ENCODE peak calls at places on chromosome 16, in five cellular contexts. One of them, this sample, is unnamed.
A peak's percentile ranks its signal among the peaks of the same experiment; 100 is the strongest.

GRCh38 chr16:71807905-71808592 is 585 bp downstream of the AP1G1 start:
- DNase-seq in mesendoderm: peak; percentile 39
- DNase-seq in tibial nerve: no peak
- DNase-seq in adipocyte: peak; percentile 61
- DNase-seq in naive thymus-derived CD4-positive, alpha-beta T cell: no peak
- DNase-seq in this sample: peak; percentile 72

GRCh38 chr16:54242199-54242598 is 44.4 kb downstream of the IRX3 start:
- DNase-seq in adipocyte: no peak
- DNase-seq in naive thymus-derived CD4-positive, alpha-beta T cell: no peak
- DNase-seq in mesendoderm: peak; percentile 83
- DNase-seq in tibial nerve: no peak
- DNase-seq in this sample: no peak

GRCh38 chr16:49343291-49343690 is 30.3 kb upstream of the C16orf78 start:
- DNase-seq in mesendoderm: no peak
- DNase-seq in tibial nerve: no peak
- DNase-seq in naive thymus-derived CD4-positive, alpha-beta T cell: no peak
- DNase-seq in adipocyte: no peak
- DNase-seq in this sample: no peak

GRCh38 chr16:67000384-67001158 is 12.2 kb downstream of the CES4A start:
- DNase-seq in mesendoderm: peak; percentile 41
- DNase-seq in naive thymus-derived CD4-positive, alpha-beta T cell: peak; percentile 64
- DNase-seq in tibial nerve: peak; percentile 60
- DNase-seq in adipocyte: peak; percentile 68
- DNase-seq in this sample: peak; percentile 55

GRCh38 chr16:88298882-88299745 is 83.6 kb upstream of the ZNF469 start:
- DNase-seq in adipocyte: no peak
- DNase-seq in naive thymus-derived CD4-positive, alpha-beta T cell: no peak
- DNase-seq in mesendoderm: no peak
- DNase-seq in tibial nerve: no peak
- DNase-seq in this sample: no peak

GRCh38 chr16:71260995-71261394 is 28.2 kb downstream of the CMTR2 start:
- DNase-seq in naive thymus-derived CD4-positive, alpha-beta T cell: no peak
- DNase-seq in adipocyte: no peak
- DNase-seq in tibial nerve: no peak
- DNase-seq in mesendoderm: no peak
- DNase-seq in this sample: no peak

GRCh38 chr16:6382787-6383515 is 949.7 kb upstream of the RBFOX1 start:
- DNase-seq in tibial nerve: no peak
- DNase-seq in naive thymus-derived CD4-positive, alpha-beta T cell: no peak
- DNase-seq in mesendoderm: no peak
- DNase-seq in adipocyte: no peak
- DNase-seq in this sample: no peak

GRCh38 chr16:68227850-68228553 is 7.9 kb downstream of the ESRP2 start:
- DNase-seq in mesendoderm: no peak
- DNase-seq in tibial nerve: no peak
- DNase-seq in naive thymus-derived CD4-positive, alpha-beta T cell: no peak
- DNase-seq in adipocyte: no peak
- DNase-seq in this sample: peak; percentile 29

GRCh38 chr16:72149676-72150464 is 22.1 kb downstream of the PMFBP1 start:
- DNase-seq in naive thymus-derived CD4-positive, alpha-beta T cell: no peak
- DNase-seq in adipocyte: no peak
- DNase-seq in mesendoderm: peak; percentile 83
- DNase-seq in tibial nerve: no peak
- DNase-seq in this sample: no peak

GRCh38 chr16:79874391-79874790 is 273.9 kb upstream of the MAF start:
- DNase-seq in adipocyte: no peak
- DNase-seq in tibial nerve: no peak
- DNase-seq in mesendoderm: no peak
- DNase-seq in naive thymus-derived CD4-positive, alpha-beta T cell: no peak
- DNase-seq in this sample: no peak

GRCh38 chr16:86156155-86156554 is 257.2 kb downstream of the IRF8 start:
- DNase-seq in naive thymus-derived CD4-positive, alpha-beta T cell: no peak
- DNase-seq in adipocyte: no peak
- DNase-seq in mesendoderm: no peak
- DNase-seq in tibial nerve: no peak
- DNase-seq in this sample: no peak

GRCh38 chr16:77323695-77324094 is 111.1 kb downstream of the ADAMTS18 start:
- DNase-seq in adipocyte: no peak
- DNase-seq in naive thymus-derived CD4-positive, alpha-beta T cell: no peak
- DNase-seq in mesendoderm: no peak
- DNase-seq in tibial nerve: no peak
- DNase-seq in this sample: no peak

GRCh38 chr16:31344712-31345111 is 10.3 kb upstream of the ITGAX start:
- DNase-seq in naive thymus-derived CD4-positive, alpha-beta T cell: no peak
- DNase-seq in tibial nerve: no peak
- DNase-seq in mesendoderm: no peak
- DNase-seq in adipocyte: no peak
- DNase-seq in this sample: no peak

GRCh38 chr16:5841934-5842333 is 744.3 kb upstream of the EEF2KMT start:
- DNase-seq in naive thymus-derived CD4-positive, alpha-beta T cell: no peak
- DNase-seq in tibial nerve: no peak
- DNase-seq in mesendoderm: no peak
- DNase-seq in adipocyte: no peak
- DNase-seq in this sample: no peak

GRCh38 chr16:87412371-87412995 is 20.3 kb downstream of the MAP1LC3B start:
- DNase-seq in mesendoderm: no peak
- DNase-seq in tibial nerve: no peak
- DNase-seq in adipocyte: no peak
- DNase-seq in naive thymus-derived CD4-positive, alpha-beta T cell: no peak
- DNase-seq in this sample: peak; percentile 45

GRCh38 chr16:72014675-72015074 is 6.1 kb downstream of the DHODH start:
- DNase-seq in naive thymus-derived CD4-positive, alpha-beta T cell: no peak
- DNase-seq in mesendoderm: no peak
- DNase-seq in adipocyte: no peak
- DNase-seq in tibial nerve: no peak
- DNase-seq in this sample: no peak

GRCh38 chr16:1929105-1929504 is 10.9 kb upstream of the HS3ST6 start:
- DNase-seq in adipocyte: peak; percentile 28
- DNase-seq in mesendoderm: no peak
- DNase-seq in tibial nerve: no peak
- DNase-seq in naive thymus-derived CD4-positive, alpha-beta T cell: no peak
- DNase-seq in this sample: no peak

GRCh38 chr16:88289001-88289400 is 93.8 kb upstream of the ZNF469 start:
- DNase-seq in tibial nerve: no peak
- DNase-seq in adipocyte: no peak
- DNase-seq in naive thymus-derived CD4-positive, alpha-beta T cell: no peak
- DNase-seq in mesendoderm: no peak
- DNase-seq in this sample: no peak

GRCh38 chr16:68086336-68086821 is 1.2 kb downstream of the NFATC3 start:
- DNase-seq in tibial nerve: no peak
- DNase-seq in mesendoderm: peak; percentile 44
- DNase-seq in naive thymus-derived CD4-positive, alpha-beta T cell: no peak
- DNase-seq in adipocyte: peak; percentile 69
- DNase-seq in this sample: no peak

GRCh38 chr16:51224317-51224716 is 73.2 kb upstream of the SALL1 start:
- DNase-seq in adipocyte: no peak
- DNase-seq in naive thymus-derived CD4-positive, alpha-beta T cell: no peak
- DNase-seq in tibial nerve: no peak
- DNase-seq in mesendoderm: no peak
- DNase-seq in this sample: no peak

GRCh38 chr16:22267764-22268163 is 29.4 kb upstream of the POLR3E start:
- DNase-seq in mesendoderm: no peak
- DNase-seq in adipocyte: no peak
- DNase-seq in naive thymus-derived CD4-positive, alpha-beta T cell: no peak
- DNase-seq in tibial nerve: no peak
- DNase-seq in this sample: no peak

GRCh38 chr16:69930117-69930776 is 20.9 kb upstream of the CLEC18A start:
- DNase-seq in tibial nerve: no peak
- DNase-seq in naive thymus-derived CD4-positive, alpha-beta T cell: peak; percentile 41
- DNase-seq in mesendoderm: peak; percentile 76
- DNase-seq in adipocyte: peak; percentile 87
- DNase-seq in this sample: peak; percentile 84

GRCh38 chr16:49622421-49623402 is 233.2 kb downstream of the ZNF423 start:
- DNase-seq in tibial nerve: no peak
- DNase-seq in mesendoderm: no peak
- DNase-seq in naive thymus-derived CD4-positive, alpha-beta T cell: no peak
- DNase-seq in adipocyte: no peak
- DNase-seq in this sample: no peak

GRCh38 chr16:2473999-2474876 is 689 bp upstream of the TBC1D24 start:
- DNase-seq in mesendoderm: no peak
- DNase-seq in naive thymus-derived CD4-positive, alpha-beta T cell: peak; percentile 61
- DNase-seq in adipocyte: peak; percentile 83
- DNase-seq in tibial nerve: no peak
- DNase-seq in this sample: no peak

GRCh38 chr16:15900357-15900756 is 12.0 kb upstream of the CEP20 start:
- DNase-seq in tibial nerve: no peak
- DNase-seq in adipocyte: no peak
- DNase-seq in naive thymus-derived CD4-positive, alpha-beta T cell: no peak
- DNase-seq in mesendoderm: no peak
- DNase-seq in this sample: no peak

GRCh38 chr16:77212736-77213541 is 13.7 kb downstream of the SYCE1L start:
- DNase-seq in naive thymus-derived CD4-positive, alpha-beta T cell: peak; percentile 76
- DNase-seq in mesendoderm: peak; percentile 73
- DNase-seq in tibial nerve: peak; percentile 40
- DNase-seq in adipocyte: peak; percentile 51
- DNase-seq in this sample: no peak

GRCh38 chr16:73447850-73448249 is 399.9 kb upstream of the ZFHX3 start:
- DNase-seq in mesendoderm: no peak
- DNase-seq in tibial nerve: no peak
- DNase-seq in naive thymus-derived CD4-positive, alpha-beta T cell: no peak
- DNase-seq in adipocyte: no peak
- DNase-seq in this sample: no peak

GRCh38 chr16:63361032-63361624 is 1324.9 kb upstream of the CDH8 start:
- DNase-seq in adipocyte: peak; percentile 80
- DNase-seq in mesendoderm: peak; percentile 72
- DNase-seq in tibial nerve: no peak
- DNase-seq in naive thymus-derived CD4-positive, alpha-beta T cell: no peak
- DNase-seq in this sample: no peak

GRCh38 chr16:85832578-85833539 is 33.4 kb downstream of the COX4I1 start:
- DNase-seq in tibial nerve: no peak
- DNase-seq in adipocyte: no peak
- DNase-seq in naive thymus-derived CD4-positive, alpha-beta T cell: no peak
- DNase-seq in mesendoderm: no peak
- DNase-seq in this sample: no peak

GRCh38 chr16:53785044-53785443 is 81.1 kb downstream of the FTO start:
- DNase-seq in mesendoderm: no peak
- DNase-seq in adipocyte: peak; percentile 76
- DNase-seq in naive thymus-derived CD4-positive, alpha-beta T cell: no peak
- DNase-seq in tibial nerve: no peak
- DNase-seq in this sample: no peak

GRCh38 chr16:22313876-22314470 is 16.8 kb downstream of the POLR3E start:
- DNase-seq in naive thymus-derived CD4-positive, alpha-beta T cell: no peak
- DNase-seq in adipocyte: no peak
- DNase-seq in mesendoderm: no peak
- DNase-seq in tibial nerve: no peak
- DNase-seq in this sample: no peak

GRCh38 chr16:8854298-8854948 is 14.4 kb downstream of the CARHSP1 start:
- DNase-seq in naive thymus-derived CD4-positive, alpha-beta T cell: no peak
- DNase-seq in adipocyte: no peak
- DNase-seq in tibial nerve: no peak
- DNase-seq in mesendoderm: no peak
- DNase-seq in this sample: no peak

GRCh38 chr16:52861614-52862022 is 191.1 kb downstream of the CHD9NB start:
- DNase-seq in adipocyte: no peak
- DNase-seq in mesendoderm: peak; percentile 53
- DNase-seq in tibial nerve: no peak
- DNase-seq in naive thymus-derived CD4-positive, alpha-beta T cell: no peak
- DNase-seq in this sample: no peak

DNA sequence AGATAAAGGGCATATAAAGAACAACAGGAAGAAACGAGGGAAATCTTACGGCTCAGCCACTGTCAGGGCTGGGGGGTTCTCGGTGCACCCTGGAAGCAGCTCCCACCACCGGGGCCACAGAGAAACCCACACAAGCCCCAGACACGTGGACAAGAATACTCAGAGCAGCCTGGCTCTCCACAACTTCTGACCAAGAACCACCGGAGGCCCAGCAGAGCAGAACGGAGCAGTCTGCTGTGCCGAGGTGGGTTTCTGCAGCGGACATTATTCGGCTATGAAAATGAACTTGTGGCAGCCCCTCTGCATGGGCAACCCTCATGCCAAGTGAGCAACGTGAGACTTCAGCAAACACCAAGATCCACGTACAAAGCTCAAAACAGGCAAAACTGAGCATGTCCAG is 6.8 kb downstream of the DNASE1 start:
- DNase-seq in mesendoderm: no peak
- DNase-seq in adipocyte: no peak
- DNase-seq in naive thymus-derived CD4-positive, alpha-beta T cell: no peak
- DNase-seq in tibial nerve: no peak
- DNase-seq in this sample: no peak
- H3K36me3 ChIP-seq in mesendoderm: peaks cover 23% of the 10 kb centered on the region
- H3K36me3 ChIP-seq in adipocyte: peaks cover 68% of the 10 kb centered on the region
- H3K36me3 ChIP-seq in naive thymus-derived CD4-positive, alpha-beta T cell: peaks cover 14% of the 10 kb centered on the region
- H3K36me3 ChIP-seq in tibial nerve: no peaks in the 10 kb centered on the region
- H3K36me3 ChIP-seq in this sample: peaks cover 99% of the 10 kb centered on the region

GRCh38 chr16:75632857-75633256 is 9.8 kb upstream of the ADAT1 start:
- DNase-seq in mesendoderm: no peak
- DNase-seq in naive thymus-derived CD4-positive, alpha-beta T cell: no peak
- DNase-seq in adipocyte: no peak
- DNase-seq in tibial nerve: no peak
- DNase-seq in this sample: no peak

GRCh38 chr16:75627856-75628255 is 4.8 kb upstream of the ADAT1 start:
- DNase-seq in adipocyte: peak; percentile 18
- DNase-seq in naive thymus-derived CD4-positive, alpha-beta T cell: peak; percentile 30
- DNase-seq in tibial nerve: no peak
- DNase-seq in mesendoderm: no peak
- DNase-seq in this sample: no peak

GRCh38 chr16:75626806-75627205 is 3.7 kb upstream of the ADAT1 start:
- DNase-seq in naive thymus-derived CD4-positive, alpha-beta T cell: no peak
- DNase-seq in mesendoderm: no peak
- DNase-seq in tibial nerve: no peak
- DNase-seq in adipocyte: no peak
- DNase-seq in this sample: no peak

GRCh38 chr16:75628351-75628750 is 5.3 kb upstream of the ADAT1 start:
- DNase-seq in mesendoderm: no peak
- DNase-seq in tibial nerve: no peak
- DNase-seq in naive thymus-derived CD4-positive, alpha-beta T cell: no peak
- DNase-seq in adipocyte: no peak
- DNase-seq in this sample: no peak

GRCh38 chr16:75629132-75629531 is 6.1 kb upstream of the ADAT1 start:
- DNase-seq in tibial nerve: no peak
- DNase-seq in adipocyte: no peak
- DNase-seq in mesendoderm: no peak
- DNase-seq in naive thymus-derived CD4-positive, alpha-beta T cell: no peak
- DNase-seq in this sample: no peak
- H3K36me3 ChIP-seq in tibial nerve: peaks cover 4% of the 10 kb centered on the region
- H3K36me3 ChIP-seq in adipocyte: peaks cover 84% of the 10 kb centered on the region
- H3K36me3 ChIP-seq in mesendoderm: peaks cover 44% of the 10 kb centered on the region
- H3K36me3 ChIP-seq in naive thymus-derived CD4-positive, alpha-beta T cell: peaks cover 23% of the 10 kb centered on the region
- H3K36me3 ChIP-seq in this sample: peaks cover 89% of the 10 kb centered on the region

DNA sequence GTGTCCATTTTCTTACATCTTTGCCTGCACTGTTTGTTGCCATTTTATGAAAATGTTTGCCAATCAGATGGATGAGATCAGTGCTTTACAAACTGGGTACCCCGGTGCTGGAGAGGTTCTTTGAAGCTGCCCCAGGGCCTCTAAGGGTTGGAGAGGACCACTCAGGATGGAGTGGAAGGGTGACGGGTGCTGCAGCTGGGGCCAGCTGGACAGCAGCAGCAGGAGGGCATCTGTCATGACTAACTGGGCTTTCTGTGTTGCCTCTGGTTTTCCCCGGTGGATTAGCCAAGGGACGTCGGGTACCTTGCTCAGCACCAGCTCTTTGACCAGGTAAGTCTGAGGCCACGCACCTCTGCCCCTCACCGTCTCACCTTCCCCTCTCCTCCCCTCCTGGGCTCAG is 12.3 kb downstream of the KDM8 start:
- DNase-seq in naive thymus-derived CD4-positive, alpha-beta T cell: no peak
- DNase-seq in adipocyte: no peak
- DNase-seq in tibial nerve: no peak
- DNase-seq in mesendoderm: no peak
- DNase-seq in this sample: no peak
- H3K36me3 ChIP-seq in naive thymus-derived CD4-positive, alpha-beta T cell: peaks cover 4% of the 10 kb centered on the region
- H3K36me3 ChIP-seq in adipocyte: peaks cover 12% of the 10 kb centered on the region
- H3K36me3 ChIP-seq in tibial nerve: no peaks in the 10 kb centered on the region
- H3K36me3 ChIP-seq in mesendoderm: peaks cover 3% of the 10 kb centered on the region
- H3K36me3 ChIP-seq in this sample: peaks cover 77% of the 10 kb centered on the region

GRCh38 chr16:89418352-89418751 is 72.0 kb downstream of the ANKRD11 start:
- DNase-seq in tibial nerve: no peak
- DNase-seq in naive thymus-derived CD4-positive, alpha-beta T cell: no peak
- DNase-seq in adipocyte: no peak
- DNase-seq in mesendoderm: no peak
- DNase-seq in this sample: no peak
- H3K36me3 ChIP-seq in tibial nerve: no peaks in the 10 kb centered on the region
- H3K36me3 ChIP-seq in naive thymus-derived CD4-positive, alpha-beta T cell: no peaks in the 10 kb centered on the region
- H3K36me3 ChIP-seq in adipocyte: peaks cover 2% of the 10 kb centered on the region
- H3K36me3 ChIP-seq in mesendoderm: no peaks in the 10 kb centered on the region
- H3K36me3 ChIP-seq in this sample: no peaks in the 10 kb centered on the region